ENCODE peak calls at places on chromosomes 5 and 9, in five cellular contexts. U is KG1; K is GM12878; C is CD4-positive, alpha-beta T cell; I is GM23248. X is an unnamed sample.

GRCh38 chr9:77092536-77092935 is 73.1 kb downstream of the FOXB2 start:
- DNase-seq in K (no peak), U (no peak), C (no peak), I (peak; percentile 28), X (no peak)

GRCh38 chr5:104179057-104179456 is 616.5 kb upstream of the NUDT12 start:
- DNase-seq in I (peak; percentile 40), U (no peak), K (peak; percentile 19), C (no peak), X (no peak)

GRCh38 chr9:106953166-106953565 is 90.2 kb downstream of the ZNF462 start:
- DNase-seq in I (peak; percentile 55), U (no peak), C (no peak), K (no peak), X (no peak)

GRCh38 chr5:98102926-98103325 is 670.5 kb upstream of the RGMB start:
- DNase-seq in U (no peak), I (peak; percentile 20), C (no peak), K (no peak), X (no peak)

GRCh38 chr9:133089271-133089671 is 27.5 kb downstream of the CEL start:
- DNase-seq in U (no peak), C (no peak), K (no peak), I (no peak), X (no peak)

GRCh38 chr5:131067596-131067995 is 97.5 kb downstream of the HINT1 start:
- DNase-seq in U (no peak), K (no peak), I (no peak), C (no peak), X (no peak)

GRCh38 chr5:10073705-10074104 is 176.0 kb downstream of the ATPSCKMT start:
- DNase-seq in I (peak; percentile 10), K (no peak), U (no peak), C (no peak), X (no peak)

GRCh38 chr5:100646011-100646410 is 110.8 kb downstream of the FAM174A start:
- DNase-seq in U (no peak), K (no peak), C (no peak), I (no peak), X (no peak)

GRCh38 chr9:88776717-88777497 is 214.4 kb upstream of the S1PR3 start:
- DNase-seq in I (peak; percentile 88), U (no peak), C (no peak), K (no peak), X (no peak)

GRCh38 chr9:81685763-81686613 is 3.4 kb downstream of the TLE1 start:
- DNase-seq in C (no peak), U (no peak), K (no peak), I (peak; percentile 42), X (no peak)

GRCh38 chr9:37149646-37150308 is 29.4 kb downstream of the ZCCHC7 start:
- DNase-seq in C (no peak), U (no peak), I (no peak), K (no peak), X (no peak)

GRCh38 chr5:72860499-72860898 is 44.0 kb downstream of the TNPO1 start:
- DNase-seq in U (no peak), I (peak; percentile 76), K (no peak), C (no peak), X (no peak)

GRCh38 chr5:44225231-44226160 is 163.7 kb downstream of the FGF10 start:
- DNase-seq in K (no peak), I (no peak), C (no peak), U (no peak), X (no peak)

GRCh38 chr9:129181246-129181645 is 3.2 kb upstream of the IER5L start:
- DNase-seq in C (no peak), U (no peak), I (no peak), K (no peak), X (no peak)

GRCh38 chr5:68395844-68396523 is 180.4 kb downstream of the PIK3R1 start:
- DNase-seq in U (no peak), C (no peak), I (no peak), K (no peak), X (no peak)

GRCh38 chr5:173542964-173543363 is 73.5 kb downstream of the BOD1 start:
- DNase-seq in U (no peak), K (no peak), I (no peak), C (no peak), X (no peak)

GRCh38 chr9:116342941-116343340 is 189.3 kb downstream of the PAPPA start:
- DNase-seq in C (no peak), U (no peak), I (peak; percentile 56), K (no peak), X (no peak)

GRCh38 chr5:35248843-35249780 is 18.8 kb upstream of the PRLR start:
- DNase-seq in C (no peak), K (no peak), U (no peak), I (no peak), X (no peak)

GRCh38 chr9:90029996-90030395 is 425.2 kb downstream of the GADD45G start:
- DNase-seq in U (no peak), I (peak; percentile 3), K (no peak), C (no peak), X (no peak)

GRCh38 chr9:115391166-115391825 is 273.3 kb upstream of the TNC start:
- DNase-seq in I (peak; percentile 55), C (no peak), U (no peak), K (no peak), X (no peak)

GRCh38 chr9:35162605-35163315 is 951 bp downstream of the UNC13B start:
- DNase-seq in C (no peak), U (peak; percentile 4), I (peak; percentile 25), K (no peak), X (no peak)

GRCh38 chr9:129888085-129888808 is 53.0 kb downstream of the USP20 start:
- DNase-seq in U (peak; percentile 98), C (peak; percentile 87), I (no peak), K (peak; percentile 100), X (peak; percentile 95)

X was measured in GM06990.